ENCODE peak calls at places on chromosomes 2 and 18, in five cellular contexts. V, B, A, H and Q are unnamed samples.

GRCh38 chr18:50806208-50806616 is 13.6 kb downstream of the MRO start:
- DNase-seq in V (peak), B (no peak), A (no peak), H (no peak), Q (no peak)

GRCh38 chr2:152336854-152337510 is 2.0 kb downstream of the FMNL2 start:
- DNase-seq in V (peak), B (no peak), A (peak), H (peak), Q (no peak)

GRCh38 chr18:37385846-37386435 is 179.7 kb downstream of the CELF4 start:
- DNase-seq in V (no peak), B (no peak), A (no peak), H (no peak), Q (peak)

GRCh38 chr2:225070811-225071210 is 28.5 kb upstream of the DOCK10 start:
- DNase-seq in V (no peak), B (no peak), A (no peak), H (no peak), Q (no peak)

GRCh38 chr2:32485399-32485798 is 128.6 kb downstream of the BIRC6 start:
- DNase-seq in V (no peak), B (no peak), A (no peak), H (no peak), Q (no peak)

GRCh38 chr18:45060102-45060501 is 379.4 kb downstream of the SETBP1 start:
- DNase-seq in V (no peak), B (no peak), A (no peak), H (no peak), Q (no peak)

GRCh38 chr2:184756885-184757284 is 158.6 kb downstream of the ZNF804A start:
- DNase-seq in V (no peak), B (no peak), A (no peak), H (no peak), Q (no peak)

GRCh38 chr2:201257941-201258665 is 2.2 kb upstream of the CASP8 start:
- DNase-seq in V (peak), B (peak), A (peak), H (peak), Q (peak)

GRCh38 chr18:2959341-2959740 is 53.6 kb downstream of the LPIN2 start:
- DNase-seq in V (no peak), B (no peak), A (no peak), H (no peak), Q (no peak)

GRCh38 chr2:99156901-99157300 is 2.1 kb downstream of the LIPT1 start:
- DNase-seq in V (no peak), B (no peak), A (no peak), H (no peak), Q (no peak)

GRCh38 chr2:233650981-233651380 is 14.7 kb downstream of the UGT1A10 start:
- DNase-seq in V (no peak), B (no peak), A (peak), H (no peak), Q (no peak)

GRCh38 chr2:239727776-239728600 is 297.2 kb downstream of the NDUFA10 start:
- DNase-seq in V (peak), B (no peak), A (no peak), H (no peak), Q (no peak)

GRCh38 chr2:44954902-44955592 is 13.5 kb downstream of the SIX3 start:
- DNase-seq in V (no peak), B (no peak), A (peak), H (no peak), Q (no peak)

GRCh38 chr2:211144078-211144477 is 587.7 kb downstream of the CPS1 start:
- DNase-seq in V (no peak), B (no peak), A (peak), H (no peak), Q (no peak)

GRCh38 chr2:232626584-232626983 is 6.8 kb upstream of the EFHD1 start:
- DNase-seq in V (no peak), B (no peak), A (no peak), H (no peak), Q (no peak)

GRCh38 chr2:149763358-149763757 is 175.8 kb upstream of the MMADHC start:
- DNase-seq in V (no peak), B (no peak), A (no peak), H (no peak), Q (no peak)

GRCh38 chr2:127560929-127561275 is 25.4 kb downstream of the MYO7B start:
- DNase-seq in V (no peak), B (no peak), A (no peak), H (no peak), Q (no peak)

GRCh38 chr2:8684885-8685696 is 3.2 kb downstream of the ID2 start:
- DNase-seq in V (peak), B (peak), A (no peak), H (peak), Q (peak)

GRCh38 chr2:180873219-180873618 is 107.2 kb upstream of the UBE2E3 start:
- DNase-seq in V (no peak), B (no peak), A (no peak), H (no peak), Q (no peak)

GRCh38 chr2:197908940-197909339 is 104.5 kb downstream of the PLCL1 start:
- DNase-seq in V (no peak), B (no peak), A (no peak), H (no peak), Q (no peak)

GRCh38 chr2:8544786-8545631 is 136.8 kb upstream of the ID2 start:
- DNase-seq in V (peak), B (peak), A (no peak), H (peak), Q (peak)

GRCh38 chr2:240628507-240629418 is 3.5 kb downstream of the GPR35 start:
- DNase-seq in V (peak), B (no peak), A (no peak), H (no peak), Q (no peak)

GRCh38 chr2:221572821-221573429 is 821 bp upstream of the EPHA4 start:
- DNase-seq in V (peak), B (peak), A (peak), H (peak), Q (no peak)

GRCh38 chr2:13714466-13714865 is 918.1 kb upstream of the LRATD1 start:
- DNase-seq in V (no peak), B (no peak), A (peak), H (no peak), Q (no peak)

GRCh38 chr18:74453011-74453571 is 4.0 kb downstream of the DIPK1C start:
- DNase-seq in V (no peak), B (no peak), A (no peak), H (peak), Q (no peak)

GRCh38 chr18:76984193-76985155 is 148.1 kb downstream of the MBP start:
- DNase-seq in V (peak), B (no peak), A (no peak), H (no peak), Q (no peak)

GRCh38 chr2:79432731-79433146 is 80.1 kb upstream of the CTNNA2 start:
- DNase-seq in V (no peak), B (no peak), A (no peak), H (no peak), Q (no peak)

GRCh38 chr2:176653856-176654443 is 384.7 kb downstream of the MTX2 start:
- DNase-seq in V (peak), B (no peak), A (peak), H (peak), Q (peak)

GRCh38 chr2:100964706-100965269 is 37.3 kb upstream of the RPL31 start:
- DNase-seq in V (no peak), B (no peak), A (no peak), H (no peak), Q (no peak)

GRCh38 chr2:26770986-26771586 is 7.0 kb downstream of the SLC35F6 start:
- DNase-seq in V (peak), B (no peak), A (peak), H (peak), Q (no peak)

GRCh38 chr18:78722391-78722790 is 257.2 kb upstream of the SALL3 start:
- DNase-seq in V (no peak), B (no peak), A (no peak), H (peak), Q (no peak)

GRCh38 chr2:105796791-105797190 is 52.1 kb downstream of the NCK2 start:
- DNase-seq in V (no peak), B (no peak), A (peak), H (no peak), Q (no peak)

DNA sequence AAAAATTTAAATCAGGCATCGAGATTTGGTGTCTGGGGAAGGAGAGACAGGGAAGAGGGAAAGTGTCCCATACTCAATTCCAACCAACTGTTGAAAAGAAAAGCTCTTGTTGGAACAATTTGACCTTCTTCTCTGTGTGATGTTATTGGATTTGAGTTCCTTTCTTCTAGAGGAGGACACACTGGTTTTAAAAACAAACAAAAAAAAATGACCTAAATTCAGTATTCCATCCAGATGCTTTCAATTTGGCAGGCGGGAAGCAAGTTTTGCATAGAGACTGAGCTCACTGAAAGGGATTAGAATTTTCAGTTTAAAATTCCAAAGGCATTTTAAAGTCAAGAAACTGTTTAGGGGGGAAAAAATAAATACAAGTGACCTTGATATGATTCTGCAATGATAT is 126.7 kb downstream of the CDH20 start:
- DNase-seq in V (no peak), B (no peak), A (no peak), H (no peak), Q (no peak)
- H3K27ac ChIP-seq in V (no peak), B (no peak), A (no peak), H (no peak), Q (no peak)

DNA sequence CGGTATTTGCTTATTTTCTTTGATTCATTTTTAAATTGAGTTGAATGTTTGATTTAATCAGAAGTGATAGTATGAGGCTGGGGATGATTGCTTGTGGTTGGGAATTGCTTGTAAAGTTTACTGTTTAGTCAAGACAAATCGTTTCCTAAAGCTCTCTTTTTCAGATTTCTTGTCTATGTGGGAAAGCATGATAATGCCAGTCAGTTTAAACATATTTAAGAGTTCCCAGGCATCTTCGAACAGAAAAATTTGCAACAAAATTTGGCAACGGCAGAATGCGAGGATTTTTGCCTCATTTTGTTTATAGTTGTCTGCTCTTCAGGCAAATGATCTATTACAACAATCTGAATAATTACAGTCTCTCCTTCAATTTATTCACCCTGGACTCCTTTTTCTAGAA is 22.5 kb downstream of the EPAS1 start:
- DNase-seq in V (no peak), B (no peak), A (no peak), H (no peak), Q (no peak)
- H3K27ac ChIP-seq in V (no peak), B (no peak), A (peak), H (no peak), Q (no peak)

GRCh38 chr2:218311543-218311884 is 19.2 kb upstream of the TMBIM1 start:
- DNase-seq in V (no peak), B (no peak), A (no peak), H (no peak), Q (no peak)
- H3K27ac ChIP-seq in V (peak), B (no peak), A (no peak), H (no peak), Q (no peak)

DNA sequence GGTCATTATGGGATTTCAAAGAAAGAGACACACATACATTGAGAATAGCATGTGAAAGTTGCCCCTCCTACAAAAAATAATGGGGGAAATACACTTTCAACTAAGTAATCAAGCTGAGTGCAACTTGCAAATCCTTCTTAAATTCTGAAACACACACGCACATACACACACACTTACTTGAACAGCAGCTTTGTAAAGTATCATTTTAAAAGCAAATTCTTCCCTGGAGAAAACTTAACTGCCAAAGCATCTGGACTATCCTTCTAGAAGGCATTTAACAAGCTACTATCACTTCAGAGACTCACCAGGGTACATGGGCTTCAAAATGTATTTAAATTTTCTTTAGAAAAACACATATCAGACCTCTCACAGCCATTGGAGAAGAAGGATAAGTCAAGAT is 15.3 kb downstream of the GAREM1 start:
- DNase-seq in V (no peak), B (no peak), A (no peak), H (no peak), Q (no peak)
- H3K27ac ChIP-seq in V (no peak), B (no peak), A (no peak), H (no peak), Q (no peak)